ENCODE peak calls at places on chromosome 10, in seven cellular contexts. One of them, this sample, is unnamed.

GRCh38 chr10:19570991-19571390 is 245.2 kb upstream of the PLXDC2 start:
- DNase-seq in stomach: no peak
- DNase-seq in CD8-positive, alpha-beta T cell: no peak
- DNase-seq in mesendoderm: no peak
- DNase-seq in right cardiac atrium: no peak
- DNase-seq in neural progenitor cell: no peak
- DNase-seq in A673: no peak
- DNase-seq in this sample: no peak

GRCh38 chr10:96370575-96371157 is 11.9 kb upstream of the OPALIN start:
- DNase-seq in stomach: peak; percentile 54
- DNase-seq in CD8-positive, alpha-beta T cell: peak; percentile 13
- DNase-seq in mesendoderm: peak; percentile 76
- DNase-seq in right cardiac atrium: peak; percentile 69
- DNase-seq in neural progenitor cell: peak; percentile 69
- DNase-seq in A673: peak; percentile 69
- DNase-seq in this sample: no peak

GRCh38 chr10:48608279-48608681 is 3.4 kb upstream of the ARHGAP22 start:
- DNase-seq in stomach: peak; percentile 32
- DNase-seq in CD8-positive, alpha-beta T cell: no peak
- DNase-seq in mesendoderm: peak; percentile 79
- DNase-seq in right cardiac atrium: no peak
- DNase-seq in neural progenitor cell: peak; percentile 72
- DNase-seq in A673: peak; percentile 42
- DNase-seq in this sample: no peak

GRCh38 chr10:111479966-111480365 is 403.1 kb downstream of the ADRA2A start:
- DNase-seq in stomach: no peak
- DNase-seq in CD8-positive, alpha-beta T cell: no peak
- DNase-seq in mesendoderm: peak; percentile 8
- DNase-seq in right cardiac atrium: no peak
- DNase-seq in neural progenitor cell: no peak
- DNase-seq in A673: no peak
- DNase-seq in this sample: no peak

GRCh38 chr10:28730031-28730778 is 52.9 kb downstream of the BAMBI start:
- DNase-seq in stomach: no peak
- DNase-seq in CD8-positive, alpha-beta T cell: no peak
- DNase-seq in mesendoderm: no peak
- DNase-seq in right cardiac atrium: no peak
- DNase-seq in neural progenitor cell: no peak
- DNase-seq in A673: peak; percentile 86
- DNase-seq in this sample: no peak

GRCh38 chr10:60883187-60883586 is 60.8 kb downstream of the RHOBTB1 start:
- DNase-seq in stomach: peak; percentile 34
- DNase-seq in CD8-positive, alpha-beta T cell: no peak
- DNase-seq in mesendoderm: peak; percentile 56
- DNase-seq in right cardiac atrium: no peak
- DNase-seq in neural progenitor cell: peak; percentile 51
- DNase-seq in A673: peak; percentile 42
- DNase-seq in this sample: peak; percentile 32

GRCh38 chr10:4240641-4241197 is 455.7 kb upstream of the KLF6 start:
- DNase-seq in stomach: no peak
- DNase-seq in CD8-positive, alpha-beta T cell: no peak
- DNase-seq in mesendoderm: peak; percentile 57
- DNase-seq in right cardiac atrium: no peak
- DNase-seq in neural progenitor cell: no peak
- DNase-seq in A673: no peak
- DNase-seq in this sample: no peak

GRCh38 chr10:85168287-85168686 is 839.9 kb downstream of the CCSER2 start:
- DNase-seq in stomach: no peak
- DNase-seq in CD8-positive, alpha-beta T cell: no peak
- DNase-seq in mesendoderm: no peak
- DNase-seq in right cardiac atrium: no peak
- DNase-seq in neural progenitor cell: no peak
- DNase-seq in A673: no peak
- DNase-seq in this sample: no peak

GRCh38 chr10:15743443-15743842 is 23.7 kb upstream of the ITGA8 start:
- DNase-seq in stomach: no peak
- DNase-seq in CD8-positive, alpha-beta T cell: no peak
- DNase-seq in mesendoderm: no peak
- DNase-seq in right cardiac atrium: no peak
- DNase-seq in neural progenitor cell: no peak
- DNase-seq in A673: no peak
- DNase-seq in this sample: no peak

GRCh38 chr10:52755297-52756062 is 17.1 kb downstream of the MBL2 start:
- DNase-seq in stomach: no peak
- DNase-seq in CD8-positive, alpha-beta T cell: no peak
- DNase-seq in mesendoderm: no peak
- DNase-seq in right cardiac atrium: no peak
- DNase-seq in neural progenitor cell: no peak
- DNase-seq in A673: no peak
- DNase-seq in this sample: peak; percentile 44

GRCh38 chr10:89710748-89711147 is 9.4 kb downstream of the KIF20B start:
- DNase-seq in stomach: no peak
- DNase-seq in CD8-positive, alpha-beta T cell: no peak
- DNase-seq in mesendoderm: no peak
- DNase-seq in right cardiac atrium: no peak
- DNase-seq in neural progenitor cell: no peak
- DNase-seq in A673: no peak
- DNase-seq in this sample: no peak

GRCh38 chr10:20855398-20856038 is 41.6 kb downstream of the NEBL start:
- DNase-seq in stomach: no peak
- DNase-seq in CD8-positive, alpha-beta T cell: no peak
- DNase-seq in mesendoderm: peak; percentile 27
- DNase-seq in right cardiac atrium: no peak
- DNase-seq in neural progenitor cell: peak; percentile 18
- DNase-seq in A673: peak; percentile 68
- DNase-seq in this sample: no peak

GRCh38 chr10:6171891-6172354 is 30.8 kb upstream of the PFKFB3 start:
- DNase-seq in stomach: peak; percentile 38
- DNase-seq in CD8-positive, alpha-beta T cell: no peak
- DNase-seq in mesendoderm: no peak
- DNase-seq in right cardiac atrium: peak; percentile 77
- DNase-seq in neural progenitor cell: no peak
- DNase-seq in A673: peak; percentile 88
- DNase-seq in this sample: no peak

GRCh38 chr10:31678573-31679122 is 250.0 kb downstream of the ARHGAP12 start:
- DNase-seq in stomach: no peak
- DNase-seq in CD8-positive, alpha-beta T cell: no peak
- DNase-seq in mesendoderm: no peak
- DNase-seq in right cardiac atrium: no peak
- DNase-seq in neural progenitor cell: no peak
- DNase-seq in A673: no peak
- DNase-seq in this sample: no peak

GRCh38 chr10:131187886-131188285 is 123.6 kb downstream of the TCERG1L start:
- DNase-seq in stomach: no peak
- DNase-seq in CD8-positive, alpha-beta T cell: no peak
- DNase-seq in mesendoderm: no peak
- DNase-seq in right cardiac atrium: no peak
- DNase-seq in neural progenitor cell: no peak
- DNase-seq in A673: no peak
- DNase-seq in this sample: no peak

GRCh38 chr10:104351067-104351681 is 2.5 kb upstream of the CFAP58 start:
- DNase-seq in stomach: no peak
- DNase-seq in CD8-positive, alpha-beta T cell: no peak
- DNase-seq in mesendoderm: no peak
- DNase-seq in right cardiac atrium: no peak
- DNase-seq in neural progenitor cell: no peak
- DNase-seq in A673: no peak
- DNase-seq in this sample: no peak

GRCh38 chr10:4260483-4260882 is 475.5 kb upstream of the KLF6 start:
- DNase-seq in stomach: no peak
- DNase-seq in CD8-positive, alpha-beta T cell: no peak
- DNase-seq in mesendoderm: no peak
- DNase-seq in right cardiac atrium: no peak
- DNase-seq in neural progenitor cell: no peak
- DNase-seq in A673: no peak
- DNase-seq in this sample: no peak

GRCh38 chr10:60042262-60042661 is 135.9 kb upstream of the CCDC6 start:
- DNase-seq in stomach: no peak
- DNase-seq in CD8-positive, alpha-beta T cell: no peak
- DNase-seq in mesendoderm: no peak
- DNase-seq in right cardiac atrium: no peak
- DNase-seq in neural progenitor cell: no peak
- DNase-seq in A673: no peak
- DNase-seq in this sample: no peak

GRCh38 chr10:43419997-43420368 is 11.0 kb upstream of the HNRNPF start:
- DNase-seq in stomach: no peak
- DNase-seq in CD8-positive, alpha-beta T cell: no peak
- DNase-seq in mesendoderm: no peak
- DNase-seq in right cardiac atrium: no peak
- DNase-seq in neural progenitor cell: no peak
- DNase-seq in A673: no peak
- DNase-seq in this sample: no peak

GRCh38 chr10:67668448-67668847 is 27.5 kb downstream of the CTNNA3 start:
- DNase-seq in stomach: no peak
- DNase-seq in CD8-positive, alpha-beta T cell: no peak
- DNase-seq in mesendoderm: no peak
- DNase-seq in right cardiac atrium: no peak
- DNase-seq in neural progenitor cell: no peak
- DNase-seq in A673: no peak
- DNase-seq in this sample: no peak

GRCh38 chr10:118259288-118259906 is 82.7 kb downstream of the FAM204A start:
- DNase-seq in stomach: peak; percentile 31
- DNase-seq in CD8-positive, alpha-beta T cell: no peak
- DNase-seq in mesendoderm: peak; percentile 70
- DNase-seq in right cardiac atrium: no peak
- DNase-seq in neural progenitor cell: peak; percentile 90
- DNase-seq in A673: peak; percentile 54
- DNase-seq in this sample: no peak

GRCh38 chr10:62545667-62546066 is 171.5 kb downstream of the ZNF365 start:
- DNase-seq in stomach: no peak
- DNase-seq in CD8-positive, alpha-beta T cell: no peak
- DNase-seq in mesendoderm: no peak
- DNase-seq in right cardiac atrium: peak; percentile 55
- DNase-seq in neural progenitor cell: no peak
- DNase-seq in A673: peak; percentile 87
- DNase-seq in this sample: no peak
- H3K27ac ChIP-seq in stomach: peak overlapping the region; percentile 27
- H3K27ac ChIP-seq in CD8-positive, alpha-beta T cell: no peak overlapping the region
- H3K27ac ChIP-seq in mesendoderm: no peak overlapping the region
- H3K27ac ChIP-seq in right cardiac atrium: peak overlapping the region; percentile 17
- H3K27ac ChIP-seq in neural progenitor cell: no peak overlapping the region
- H3K27ac ChIP-seq in A673: no peak overlapping the region
- H3K27ac ChIP-seq in this sample: peak overlapping the region; percentile 54

GRCh38 chr10:98910048-98910447 is 325.6 kb downstream of the HPSE2 start:
- DNase-seq in stomach: no peak
- DNase-seq in CD8-positive, alpha-beta T cell: no peak
- DNase-seq in mesendoderm: peak; percentile 73
- DNase-seq in right cardiac atrium: no peak
- DNase-seq in neural progenitor cell: no peak
- DNase-seq in A673: no peak
- DNase-seq in this sample: no peak

GRCh38 chr10:98908868-98909267 is 326.8 kb downstream of the HPSE2 start:
- DNase-seq in stomach: no peak
- DNase-seq in CD8-positive, alpha-beta T cell: no peak
- DNase-seq in mesendoderm: no peak
- DNase-seq in right cardiac atrium: no peak
- DNase-seq in neural progenitor cell: no peak
- DNase-seq in A673: no peak
- DNase-seq in this sample: no peak
- H3K27ac ChIP-seq in stomach: no peak overlapping the region
- H3K27ac ChIP-seq in CD8-positive, alpha-beta T cell: no peak overlapping the region
- H3K27ac ChIP-seq in mesendoderm: no peak overlapping the region
- H3K27ac ChIP-seq in right cardiac atrium: no peak overlapping the region
- H3K27ac ChIP-seq in neural progenitor cell: no peak overlapping the region
- H3K27ac ChIP-seq in A673: no peak overlapping the region
- H3K27ac ChIP-seq in this sample: no peak overlapping the region

DNA sequence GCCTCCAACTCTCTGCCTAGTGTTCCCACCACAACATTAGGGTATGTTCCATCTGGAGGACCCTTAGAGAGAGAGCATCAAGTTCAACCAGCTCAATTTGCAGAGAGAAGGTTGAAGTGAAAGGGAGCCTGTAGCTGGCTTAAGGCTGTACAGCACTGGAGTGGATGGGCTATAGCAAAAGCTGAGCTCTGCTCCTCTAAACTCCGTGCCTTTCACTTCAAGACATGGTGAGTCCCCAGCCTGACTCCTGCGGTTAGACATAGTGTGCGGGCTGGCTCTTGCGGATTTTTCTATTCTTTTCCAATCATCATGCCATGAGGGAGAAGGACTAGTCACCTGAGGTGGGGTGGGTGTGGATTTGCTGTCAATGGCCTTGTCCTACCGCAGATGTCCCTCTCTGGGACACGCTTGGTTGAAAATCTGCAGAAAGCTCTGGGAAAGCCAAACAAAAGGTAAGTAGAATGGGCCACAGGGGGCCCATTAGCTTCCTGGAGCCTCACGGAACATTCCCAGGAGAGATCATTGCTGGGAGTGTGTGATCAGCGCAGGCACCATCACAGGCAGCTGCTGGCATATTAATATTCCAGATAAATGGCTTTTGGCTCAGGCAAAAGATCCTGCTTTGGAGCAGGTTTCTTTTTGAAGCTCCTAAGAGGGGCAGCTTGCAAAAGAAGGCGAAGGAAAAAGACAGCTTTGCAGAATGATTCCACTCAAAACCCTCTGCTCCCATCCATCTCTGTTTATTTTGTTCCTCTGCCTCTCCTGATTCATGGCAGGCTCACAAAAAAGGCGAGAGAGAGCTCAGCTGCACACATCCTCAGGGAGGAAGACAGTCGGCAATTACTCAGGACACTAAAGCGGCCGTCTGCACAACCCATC is 509.0 kb upstream of the ZMIZ1 start:
- DNase-seq in stomach: no peak
- DNase-seq in CD8-positive, alpha-beta T cell: no peak
- DNase-seq in mesendoderm: peak; percentile 28
- DNase-seq in right cardiac atrium: no peak
- DNase-seq in neural progenitor cell: peak; percentile 67
- DNase-seq in A673: peak; percentile 5
- DNase-seq in this sample: no peak
- H3K27ac ChIP-seq in stomach: no peak overlapping the region
- H3K27ac ChIP-seq in CD8-positive, alpha-beta T cell: no peak overlapping the region
- H3K27ac ChIP-seq in mesendoderm: no peak overlapping the region
- H3K27ac ChIP-seq in right cardiac atrium: no peak overlapping the region
- H3K27ac ChIP-seq in neural progenitor cell: no peak overlapping the region
- H3K27ac ChIP-seq in A673: no peak overlapping the region
- H3K27ac ChIP-seq in this sample: no peak overlapping the region

DNA sequence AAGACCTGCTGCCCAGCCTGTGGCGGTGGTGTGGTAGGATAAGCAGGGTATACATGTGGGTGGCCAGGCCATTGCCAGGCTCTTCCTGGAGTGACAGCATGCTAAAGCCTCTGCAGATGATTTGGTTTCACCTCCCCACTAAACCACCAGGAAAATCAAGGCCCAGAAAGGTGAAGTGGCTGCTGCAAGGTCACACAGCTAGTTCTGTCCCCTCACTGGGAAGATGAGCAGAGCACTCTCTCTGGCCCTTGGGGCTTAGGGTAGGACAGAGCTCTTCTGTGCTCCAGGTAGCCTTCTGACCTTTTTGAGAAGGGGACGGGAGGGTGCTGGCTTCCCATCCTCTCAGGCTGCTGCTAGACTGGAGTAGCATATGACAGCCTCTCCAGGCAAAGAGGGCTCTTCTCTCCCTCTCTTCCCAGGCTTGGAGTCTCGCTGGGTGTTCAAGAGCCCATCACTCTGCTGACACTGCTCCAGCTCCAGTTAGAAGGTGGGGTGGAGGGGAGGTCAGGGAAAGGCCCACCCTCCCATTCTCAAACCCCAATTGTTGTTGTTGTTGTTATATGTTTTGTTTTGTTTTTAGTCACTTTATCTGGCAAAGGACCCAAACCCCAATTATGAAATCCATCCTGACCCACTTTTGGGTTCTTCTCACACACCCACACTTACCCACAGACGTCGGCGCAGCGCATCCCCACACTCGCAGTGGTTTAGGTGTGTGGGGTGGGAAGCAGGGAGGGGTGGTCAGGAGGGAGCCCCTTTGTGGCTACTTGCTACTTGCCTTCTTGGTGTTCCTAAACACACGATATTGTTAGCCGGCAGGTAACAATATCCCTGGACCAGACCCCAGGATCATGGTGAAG is 4.9 kb downstream of the SPOCK2 start:
- DNase-seq in stomach: no peak
- DNase-seq in CD8-positive, alpha-beta T cell: no peak
- DNase-seq in mesendoderm: no peak
- DNase-seq in right cardiac atrium: peak; percentile 4
- DNase-seq in neural progenitor cell: no peak
- DNase-seq in A673: no peak
- DNase-seq in this sample: no peak
- H3K27ac ChIP-seq in stomach: no peak overlapping the region
- H3K27ac ChIP-seq in CD8-positive, alpha-beta T cell: peak overlapping the region; percentile 16
- H3K27ac ChIP-seq in mesendoderm: no peak overlapping the region
- H3K27ac ChIP-seq in right cardiac atrium: no peak overlapping the region
- H3K27ac ChIP-seq in neural progenitor cell: no peak overlapping the region
- H3K27ac ChIP-seq in A673: no peak overlapping the region
- H3K27ac ChIP-seq in this sample: peak overlapping the region; percentile 18